ENCODE peak calls at places on chromosomes 1 and 21, in six cellular contexts. U is fibroblast of lung, V is HCT116, E is cardiac muscle cell, C is body of pancreas, Q is heart right ventricle. H is an unnamed sample.

GRCh38 chr1:41664861-41665640 is 180.6 kb upstream of the EDN2 start:
- DNase-seq in U (peak), V (peak), E (no peak), C (peak), Q (no peak), H (peak)

GRCh38 chr21:43289966-43290365 is 121.2 kb downstream of the CRYAA start:
- DNase-seq in U (no peak), V (no peak), E (no peak), C (no peak), Q (no peak), H (no peak)

GRCh38 chr1:185670187-185670627 is 64.0 kb upstream of the HMCN1 start:
- DNase-seq in U (peak), V (no peak), E (peak), C (peak), Q (no peak), H (peak)

GRCh38 chr1:24905355-24905978 is 24.6 kb downstream of the RUNX3 start:
- DNase-seq in U (no peak), V (no peak), E (no peak), C (no peak), Q (no peak), H (no peak)

GRCh38 chr1:10033359-10033845 is 644 bp downstream of the UBE4B start:
- DNase-seq in U (peak), V (peak), E (peak), C (peak), Q (no peak), H (peak)

GRCh38 chr1:74733616-74734484 is 898 bp downstream of the TYW3 start:
- DNase-seq in U (peak), V (peak), E (peak), C (peak), Q (no peak), H (peak)

GRCh38 chr1:155226910-155227260 is 18.4 kb downstream of the MTX1 start:
- DNase-seq in U (peak), V (no peak), E (peak), C (peak), Q (peak), H (peak)

GRCh38 chr1:116817582-116818064 is 63.4 kb downstream of the CD2 start:
- DNase-seq in U (peak), V (peak), E (peak), C (peak), Q (peak), H (peak)

GRCh38 chr1:158285756-158286241 is 3.9 kb upstream of the CD1C start:
- DNase-seq in U (no peak), V (no peak), E (no peak), C (peak), Q (no peak), H (no peak)

GRCh38 chr21:40717008-40717407 is 129.9 kb downstream of the DSCAM start:
- DNase-seq in U (no peak), V (no peak), E (peak), C (no peak), Q (no peak), H (no peak)

GRCh38 chr1:61081637-61082335 is 575 bp upstream of the NFIA start:
- DNase-seq in U (peak), V (no peak), E (peak), C (peak), Q (peak), H (no peak)

GRCh38 chr1:156741613-156741983 is 710 bp upstream of the MRPL24 start:
- DNase-seq in U (no peak), V (no peak), E (no peak), C (no peak), Q (no peak), H (no peak)

GRCh38 chr21:16752109-16752508 is 760.7 kb upstream of the CXADR start:
- DNase-seq in U (no peak), V (no peak), E (no peak), C (no peak), Q (no peak), H (no peak)

GRCh38 chr21:33402011-33402979 is 918 bp upstream of the IFNGR2 start:
- DNase-seq in U (peak), V (no peak), E (peak), C (peak), Q (peak), H (peak)

GRCh38 chr1:15212216-15212988 is 34.6 kb upstream of the FHAD1 start:
- DNase-seq in U (no peak), V (no peak), E (peak), C (no peak), Q (no peak), H (no peak)

GRCh38 chr1:25027876-25028586 is 98.0 kb upstream of the RUNX3 start:
- DNase-seq in U (no peak), V (no peak), E (no peak), C (no peak), Q (no peak), H (no peak)

GRCh38 chr1:91026320-91026719 is 4.5 kb upstream of the ZNF644 start:
- DNase-seq in U (no peak), V (no peak), E (no peak), C (no peak), Q (no peak), H (no peak)

GRCh38 chr1:218878369-218878768 is 295.3 kb upstream of the LYPLAL1 start:
- DNase-seq in U (peak), V (no peak), E (no peak), C (no peak), Q (no peak), H (peak)

GRCh38 chr1:8349961-8350360 is 32.0 kb downstream of the SLC45A1 start:
- DNase-seq in U (no peak), V (no peak), E (no peak), C (peak), Q (peak), H (no peak)

GRCh38 chr21:45471229-45472052 is 66.5 kb downstream of the COL18A1 start:
- DNase-seq in U (peak), V (no peak), E (no peak), C (peak), Q (peak), H (peak)

GRCh38 chr1:166432655-166433054 is 265.9 kb upstream of the FAM78B start:
- DNase-seq in U (no peak), V (no peak), E (no peak), C (no peak), Q (no peak), H (no peak)

GRCh38 chr21:33981341-33982101 is 65.9 kb upstream of the ATP5PO start:
- DNase-seq in U (no peak), V (no peak), E (no peak), C (no peak), Q (peak), H (no peak)

GRCh38 chr21:28196981-28197380 is 795.7 kb downstream of the LTN1 start:
- DNase-seq in U (no peak), V (no peak), E (no peak), C (no peak), Q (no peak), H (peak)

GRCh38 chr1:201408176-201408814 is 9.2 kb upstream of the LAD1 start:
- DNase-seq in U (peak), V (peak), E (peak), C (peak), Q (peak), H (peak)

GRCh38 chr1:180912801-180913616 is at the start of gene KIAA1614:
- DNase-seq in U (peak), V (no peak), E (peak), C (no peak), Q (peak), H (peak)

GRCh38 chr1:39952359-39953110 is 2.4 kb upstream of the MFSD2A start:
- DNase-seq in U (no peak), V (no peak), E (no peak), C (peak), Q (no peak), H (no peak)

GRCh38 chr1:82464362-82464931 is 663.7 kb downstream of the ADGRL2 start:
- DNase-seq in U (peak), V (no peak), E (peak), C (peak), Q (peak), H (peak)

GRCh38 chr1:179142889-179143299 is 61.0 kb downstream of the TOR3A start:
- DNase-seq in U (peak), V (peak), E (no peak), C (peak), Q (no peak), H (peak)

GRCh38 chr1:23421752-23422312 is 2.7 kb downstream of the TCEA3 start:
- DNase-seq in U (peak), V (no peak), E (no peak), C (peak), Q (no peak), H (peak)

DNA sequence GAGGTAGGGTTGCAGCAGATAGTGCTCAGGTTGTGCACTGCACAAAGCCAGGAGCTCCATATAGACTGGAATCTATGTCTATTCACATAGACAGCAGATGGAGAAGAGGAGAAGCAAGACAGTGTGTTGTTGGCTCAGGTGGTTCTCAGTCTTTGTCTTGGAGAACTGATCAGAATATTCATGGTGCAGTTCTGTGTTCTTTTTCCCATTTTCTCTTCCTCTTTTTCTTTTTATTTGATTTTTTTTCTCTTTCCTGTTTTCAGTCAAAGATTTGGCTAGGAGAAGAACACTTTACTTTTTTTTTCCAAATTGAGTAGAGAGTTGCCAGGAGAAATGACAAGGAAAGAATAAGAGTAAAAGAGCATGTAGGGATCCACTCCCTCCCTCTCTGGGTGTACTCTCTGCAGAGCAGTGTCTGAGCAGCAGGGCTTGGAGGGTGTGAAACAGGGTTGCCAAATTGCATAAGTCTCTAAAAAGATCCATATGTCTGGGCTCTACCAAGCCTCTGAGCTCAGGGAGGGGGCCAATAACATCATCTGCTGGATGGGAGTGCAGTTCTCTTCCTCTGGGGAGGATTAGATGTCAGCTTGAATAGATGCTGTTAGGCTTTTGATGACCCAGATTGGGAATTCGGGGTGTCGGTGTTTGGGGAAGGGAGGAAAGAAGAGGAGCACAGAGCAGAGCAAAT is 8.7 kb upstream of the CD34 start:
- DNase-seq in U (peak), V (no peak), E (no peak), C (peak), Q (no peak), H (no peak)
- H3K4me3 ChIP-seq in U (no peak), V (no peak), E (no peak), C (no peak), Q (no peak), H (no peak)

GRCh38 chr1:215523128-215523861 is 43.8 kb upstream of the KCTD3 start:
- DNase-seq in U (peak), V (peak), E (peak), C (no peak), Q (no peak), H (peak)
- TF ChIP-seq CTCF in U (no peak), V (peak), E (no peak), C (no peak), Q (peak), H (no peak)

DNA sequence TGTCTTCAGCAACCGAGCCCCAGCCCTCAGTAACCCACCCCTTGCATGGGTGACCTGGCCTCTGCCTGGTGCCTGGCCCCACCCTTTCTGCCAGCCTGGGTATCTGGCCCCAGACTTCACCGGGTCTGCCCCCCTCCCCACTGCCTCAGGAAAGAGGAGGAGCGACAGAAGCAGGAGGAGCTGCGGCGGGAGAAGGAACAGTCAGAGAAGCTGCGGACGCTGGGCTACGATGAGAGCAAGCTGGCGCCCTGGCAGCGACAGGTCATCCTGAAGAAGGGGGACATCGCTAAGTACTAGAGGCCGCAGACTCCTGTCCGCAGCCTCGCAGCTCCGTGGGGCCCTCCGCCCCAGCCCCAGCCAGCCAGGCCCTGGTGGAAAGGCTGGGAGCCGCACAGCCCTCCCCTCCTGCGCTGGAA is 6.1 kb downstream of the TNFRSF25 start:
- DNase-seq in U (no peak), V (no peak), E (no peak), C (no peak), Q (no peak), H (no peak)
- H3K4me3 ChIP-seq in U (no peak), V (no peak), E (no peak), C (no peak), Q (peak), H (no peak)

GRCh38 chr1:29197590-29197924 is 15.9 kb upstream of the SRSF4 start:
- DNase-seq in U (peak), V (peak), E (peak), C (peak), Q (no peak), H (no peak)
- TF ChIP-seq CTCF in U (peak), V (peak), E (peak), C (no peak), Q (peak), H (peak)